ENCODE peak calls at places on chromosomes 3 and 15, in four cellular contexts. One of them, this sample, is unnamed.

GRCh38 chr15:25947336-25948080 is 84.4 kb upstream of the ATP10A start:
- DNase-seq in HepG2: no peak
- DNase-seq in K562: peak; percentile 3
- DNase-seq in A549: peak; percentile 26
- DNase-seq in this sample: peak; percentile 51

GRCh38 chr3:42025388-42026138 is 63.7 kb upstream of the ULK4 start:
- DNase-seq in HepG2: no peak
- DNase-seq in A549: peak; percentile 67
- DNase-seq in K562: peak; percentile 94
- DNase-seq in this sample: peak; percentile 67

GRCh38 chr15:66505430-66505811 is 295 bp downstream of the ZWILCH start:
- DNase-seq in K562: no peak
- DNase-seq in HepG2: no peak
- DNase-seq in A549: no peak
- DNase-seq in this sample: no peak

GRCh38 chr3:129353589-129353941 is 74.9 kb downstream of the EFCAB12 start:
- DNase-seq in A549: no peak
- DNase-seq in K562: no peak
- DNase-seq in HepG2: no peak
- DNase-seq in this sample: no peak

GRCh38 chr15:58952751-58953150 is 19.3 kb upstream of the SLTM start:
- DNase-seq in A549: no peak
- DNase-seq in K562: no peak
- DNase-seq in HepG2: no peak
- DNase-seq in this sample: no peak

GRCh38 chr15:31867536-31868442 is 162.5 kb upstream of the CHRNA7 start:
- DNase-seq in HepG2: peak; percentile 20
- DNase-seq in A549: peak; percentile 82
- DNase-seq in K562: peak; percentile 69
- DNase-seq in this sample: peak; percentile 69

GRCh38 chr3:127097516-127097915 is 95.4 kb upstream of the PRR23E start:
- DNase-seq in K562: no peak
- DNase-seq in HepG2: no peak
- DNase-seq in A549: no peak
- DNase-seq in this sample: no peak

GRCh38 chr3:122681294-122682015 is 816 bp downstream of the PARP14 start:
- DNase-seq in A549: no peak
- DNase-seq in K562: no peak
- DNase-seq in HepG2: no peak
- DNase-seq in this sample: peak; percentile 24

GRCh38 chr3:25594007-25594502 is 70.7 kb downstream of the TOP2B start:
- DNase-seq in K562: peak; percentile 65
- DNase-seq in A549: peak; percentile 69
- DNase-seq in HepG2: peak; percentile 30
- DNase-seq in this sample: no peak

GRCh38 chr3:119099785-119100184 is 46.2 kb upstream of the TEX55 start:
- DNase-seq in K562: no peak
- DNase-seq in HepG2: no peak
- DNase-seq in A549: no peak
- DNase-seq in this sample: no peak
- TF ChIP-seq MAX in K562: no peak
- TF ChIP-seq MAX in HepG2: no peak
- TF ChIP-seq MAX in A549: no peak
- TF ChIP-seq MAX in this sample: no peak

GRCh38 chr3:23316924-23317323 is 113.8 kb downstream of the UBE2E2 start:
- DNase-seq in K562: no peak
- DNase-seq in HepG2: no peak
- DNase-seq in A549: no peak
- DNase-seq in this sample: no peak
- TF ChIP-seq HMGXB4 in K562: no peak
- TF ChIP-seq HMGXB4 in HepG2: no peak
- TF ChIP-seq HMGXB4 in A549: no peak
- TF ChIP-seq HMGXB4 in this sample: no peak

GRCh38 chr3:160931474-160931873 is 173.7 kb downstream of the B3GALNT1 start:
- DNase-seq in K562: no peak
- DNase-seq in A549: no peak
- DNase-seq in HepG2: no peak
- DNase-seq in this sample: no peak
- TF ChIP-seq NR3C1 in K562: no peak
- TF ChIP-seq NR3C1 in A549: no peak
- TF ChIP-seq NR3C1 in HepG2: no peak
- TF ChIP-seq NR3C1 in this sample: no peak

GRCh38 chr3:125128861-125129501 is 73.2 kb upstream of the HEG1 start:
- DNase-seq in K562: peak; percentile 16
- DNase-seq in A549: no peak
- DNase-seq in HepG2: peak; percentile 16
- DNase-seq in this sample: no peak

GRCh38 chr3:125132815-125133214 is 77.0 kb upstream of the HEG1 start:
- DNase-seq in HepG2: no peak
- DNase-seq in A549: no peak
- DNase-seq in K562: no peak
- DNase-seq in this sample: no peak

GRCh38 chr3:125125822-125126245 is 70.0 kb upstream of the HEG1 start:
- DNase-seq in K562: no peak
- DNase-seq in HepG2: peak; percentile 12
- DNase-seq in A549: no peak
- DNase-seq in this sample: no peak

GRCh38 chr3:125126323-125126722 is 70.5 kb upstream of the HEG1 start:
- DNase-seq in HepG2: no peak
- DNase-seq in A549: no peak
- DNase-seq in K562: no peak
- DNase-seq in this sample: no peak

GRCh38 chr3:125129512-125129962 is 73.7 kb upstream of the HEG1 start:
- DNase-seq in HepG2: peak; percentile 59
- DNase-seq in K562: peak; percentile 29
- DNase-seq in A549: peak; percentile 38
- DNase-seq in this sample: no peak
- TF ChIP-seq MAX in HepG2: no peak
- TF ChIP-seq MAX in K562: no peak
- TF ChIP-seq MAX in A549: no peak
- TF ChIP-seq MAX in this sample: no peak

DNA sequence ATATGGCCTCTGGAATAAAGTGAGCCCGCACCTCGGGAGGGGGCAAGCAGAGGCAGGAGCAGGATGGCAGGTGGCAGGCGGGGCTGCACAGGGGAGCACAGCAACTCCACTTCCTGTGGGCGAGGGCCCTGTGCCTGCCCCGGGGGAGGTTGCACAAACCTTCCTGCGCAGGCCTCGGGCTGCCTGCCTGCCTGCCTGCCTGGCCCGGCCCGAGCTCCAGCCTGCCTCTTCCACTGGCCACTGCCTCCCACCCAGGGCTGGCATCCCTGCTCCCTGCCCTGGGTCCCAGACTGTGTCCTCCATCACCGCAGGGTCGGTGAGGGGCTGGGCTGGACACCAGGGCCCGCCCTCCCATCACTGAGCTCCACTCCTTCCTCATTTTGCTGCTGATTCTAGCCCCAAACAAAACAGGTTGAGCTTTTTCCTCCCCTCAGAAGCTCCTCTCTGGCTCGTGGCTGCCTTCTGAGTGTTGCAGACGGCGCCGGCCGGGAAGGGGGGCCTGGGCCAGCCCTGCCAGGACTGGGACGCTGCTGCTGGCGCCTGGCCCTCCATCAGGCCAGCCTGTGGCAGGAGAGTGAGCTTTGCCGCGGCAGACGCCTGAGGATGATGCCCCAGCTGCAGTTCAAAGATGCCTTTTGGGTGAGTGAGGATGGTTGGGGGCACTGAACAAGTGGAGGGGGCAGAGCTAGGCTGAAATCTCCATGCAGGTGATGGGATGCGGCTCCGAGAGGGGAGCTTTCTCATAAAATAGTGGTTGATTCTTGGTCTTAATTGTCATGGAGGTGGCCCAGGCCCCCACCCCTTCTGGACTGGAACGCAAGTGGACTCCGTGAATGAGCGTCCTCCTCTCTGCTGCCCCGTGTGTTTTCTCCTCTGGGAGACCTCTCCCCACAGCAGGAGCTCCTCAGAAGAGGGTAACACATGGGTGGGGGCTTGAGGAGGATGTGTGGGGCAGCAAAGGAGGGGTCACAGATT is at the start of gene PSTPIP1:
- DNase-seq in A549: no peak
- DNase-seq in HepG2: no peak
- DNase-seq in K562: no peak
- DNase-seq in this sample: peak; percentile 11
- TF ChIP-seq HMGXB4 in A549: no peak
- TF ChIP-seq HMGXB4 in HepG2: no peak
- TF ChIP-seq HMGXB4 in K562: no peak
- TF ChIP-seq HMGXB4 in this sample: no peak

This sample was measured in WTC11.